ENCODE peak calls at places on chromosome 13, in eight cellular contexts. G, P, Z, X, H, U, D and A are unnamed samples.

GRCh38 chr13:109485136-109485794 is 301.1 kb downstream of the IRS2 start:
- DNase-seq in H (no peak), U (no peak), Z (no peak), P (no peak), G (no peak), X (no peak), D (no peak), A (no peak)

GRCh38 chr13:71754407-71754974 is 112.5 kb downstream of the DACH1 start:
- DNase-seq in X (no peak), P (no peak), G (no peak), U (no peak), Z (no peak), D (no peak), H (no peak), A (no peak)

GRCh38 chr13:51760592-51760991 is 43.4 kb downstream of the DHRS12 start:
- DNase-seq in X (no peak), H (no peak), D (no peak), G (peak), U (peak), Z (no peak), P (peak), A (no peak)

GRCh38 chr13:30908416-30908980 is 2.4 kb downstream of the MEDAG start:
- DNase-seq in D (no peak), H (no peak), P (no peak), G (peak), Z (no peak), U (peak), X (peak), A (no peak)

GRCh38 chr13:74979703-74980102 is 502.3 kb downstream of the TBC1D4 start:
- DNase-seq in U (no peak), D (no peak), P (no peak), G (no peak), H (no peak), Z (no peak), X (no peak), A (no peak)

GRCh38 chr13:80473695-80474094 is 132.8 kb upstream of the SPRY2 start:
- DNase-seq in H (no peak), X (peak), G (peak), D (no peak), Z (no peak), U (peak), P (no peak), A (no peak)

GRCh38 chr13:24995225-24995804 is 100.6 kb upstream of the PABPC3 start:
- DNase-seq in H (no peak), D (peak), P (peak), U (peak), Z (no peak), G (peak), X (peak), A (no peak)

GRCh38 chr13:18949970-18950369 is 231.7 kb downstream of the TUBA3C start:
- DNase-seq in H (no peak), P (no peak), X (no peak), D (no peak), U (no peak), Z (no peak), G (no peak), A (no peak)

GRCh38 chr13:80840313-80840976 is 499.5 kb upstream of the SPRY2 start:
- DNase-seq in D (no peak), U (no peak), X (peak), G (peak), Z (no peak), P (no peak), H (no peak), A (no peak)

GRCh38 chr13:26838821-26839220 is 78.2 kb upstream of the GPR12 start:
- DNase-seq in D (no peak), H (no peak), Z (no peak), X (no peak), G (no peak), P (no peak), U (no peak), A (no peak)

GRCh38 chr13:41188584-41188983 is 5.8 kb downstream of the KBTBD7 start:
- DNase-seq in H (no peak), D (no peak), Z (no peak), G (peak), U (no peak), X (peak), P (no peak), A (no peak)

GRCh38 chr13:24539500-24540165 is 27.1 kb upstream of the PARP4 start:
- DNase-seq in X (no peak), D (no peak), Z (no peak), U (no peak), P (no peak), G (no peak), H (no peak), A (no peak)

GRCh38 chr13:44147222-44147621 is 226.4 kb upstream of the SERP2 start:
- DNase-seq in P (no peak), D (no peak), U (no peak), Z (no peak), H (no peak), G (no peak), X (no peak), A (no peak)

GRCh38 chr13:99439850-99440604 is 61.2 kb upstream of the TM9SF2 start:
- DNase-seq in P (no peak), D (no peak), U (no peak), H (no peak), X (no peak), G (no peak), Z (no peak), A (no peak)

GRCh38 chr13:41458939-41459753 is 1.8 kb downstream of the RGCC start:
- DNase-seq in X (peak), U (peak), P (peak), Z (peak), D (peak), G (peak), H (no peak), A (no peak)

GRCh38 chr13:43058318-43058674 is 34.9 kb downstream of the DNAJC15 start:
- DNase-seq in D (peak), G (peak), Z (peak), U (peak), H (no peak), P (no peak), X (peak), A (no peak)

GRCh38 chr13:41905600-41906254 is 55.2 kb downstream of the VWA8 start:
- DNase-seq in U (peak), G (peak), P (no peak), H (no peak), D (no peak), X (peak), Z (no peak), A (no peak)

GRCh38 chr13:26600345-26600761 is 42.9 kb downstream of the WASF3 start:
- DNase-seq in X (peak), G (peak), Z (no peak), U (no peak), H (no peak), P (no peak), D (no peak), A (no peak)

GRCh38 chr13:28220166-28220565 is 81.8 kb downstream of the PAN3 start:
- DNase-seq in D (no peak), P (no peak), Z (no peak), G (peak), H (no peak), X (peak), U (no peak), A (no peak)

GRCh38 chr13:71786815-71787214 is 80.2 kb downstream of the DACH1 start:
- DNase-seq in H (no peak), G (no peak), Z (no peak), U (no peak), D (no peak), P (no peak), X (no peak), A (no peak)

GRCh38 chr13:78382946-78383542 is 220.3 kb downstream of the POU4F1 start:
- DNase-seq in U (no peak), X (no peak), D (no peak), G (no peak), Z (no peak), P (no peak), H (no peak), A (no peak)

GRCh38 chr13:112783135-112783945 is 93.5 kb downstream of the ATP11A start:
- DNase-seq in X (peak), U (no peak), Z (no peak), G (peak), D (no peak), P (no peak), H (no peak), A (peak)

GRCh38 chr13:79401259-79402071 is 4.6 kb downstream of the RBM26 start:
- DNase-seq in U (no peak), D (no peak), H (no peak), Z (no peak), P (no peak), G (no peak), X (no peak), A (no peak)

GRCh38 chr13:50928088-50928487 is 18.5 kb downstream of the RNASEH2B start:
- DNase-seq in U (no peak), P (no peak), Z (no peak), G (no peak), D (no peak), H (no peak), X (no peak), A (no peak)

GRCh38 chr13:91133941-91134772 is 213.3 kb upstream of the MIR17HG start:
- DNase-seq in U (peak), Z (no peak), H (no peak), G (peak), D (peak), X (peak), P (peak), A (no peak)